ENCODE peak calls at places on chromosomes 1 and 21, in four cellular contexts. One of them, this sample, is unnamed.

GRCh38 chr1:114105401-114105979 is 48.2 kb downstream of the SYT6 start:
- DNase-seq in B cell: no peak
- DNase-seq in adrenal gland: no peak
- DNase-seq in A673: peak
- DNase-seq in this sample: no peak

GRCh38 chr1:34787461-34788420 is 5.1 kb upstream of the GJA4 start:
- DNase-seq in B cell: no peak
- DNase-seq in adrenal gland: peak
- DNase-seq in A673: peak
- DNase-seq in this sample: no peak

GRCh38 chr1:95686217-95686616 is 452.2 kb downstream of the RWDD3 start:
- DNase-seq in A673: no peak
- DNase-seq in B cell: no peak
- DNase-seq in adrenal gland: no peak
- DNase-seq in this sample: no peak

GRCh38 chr1:216960716-216961115 is 237.5 kb upstream of the ESRRG start:
- DNase-seq in B cell: no peak
- DNase-seq in adrenal gland: no peak
- DNase-seq in A673: no peak
- DNase-seq in this sample: no peak

GRCh38 chr1:203308205-203309114 is 3.1 kb downstream of the BTG2 start:
- DNase-seq in B cell: no peak
- DNase-seq in adrenal gland: no peak
- DNase-seq in A673: no peak
- DNase-seq in this sample: no peak

GRCh38 chr21:41706678-41707077 is 60.2 kb downstream of the RIPK4 start:
- DNase-seq in A673: no peak
- DNase-seq in adrenal gland: peak
- DNase-seq in B cell: no peak
- DNase-seq in this sample: no peak

GRCh38 chr1:176499671-176500070 is 36.7 kb downstream of the PAPPA2 start:
- DNase-seq in A673: no peak
- DNase-seq in adrenal gland: no peak
- DNase-seq in B cell: no peak
- DNase-seq in this sample: no peak

GRCh38 chr1:176983786-176984185 is 180.7 kb downstream of the ASTN1 start:
- DNase-seq in B cell: no peak
- DNase-seq in A673: no peak
- DNase-seq in adrenal gland: no peak
- DNase-seq in this sample: no peak

GRCh38 chr1:66090863-66091457 is 298.3 kb downstream of the PDE4B start:
- DNase-seq in B cell: no peak
- DNase-seq in A673: peak
- DNase-seq in adrenal gland: no peak
- DNase-seq in this sample: no peak

GRCh38 chr1:98102369-98103030 is 181.7 kb upstream of the DPYD start:
- DNase-seq in A673: peak
- DNase-seq in adrenal gland: no peak
- DNase-seq in B cell: no peak
- DNase-seq in this sample: no peak

GRCh38 chr1:231192620-231193163 is 30.8 kb downstream of the TRIM67 start:
- DNase-seq in B cell: no peak
- DNase-seq in A673: no peak
- DNase-seq in adrenal gland: peak
- DNase-seq in this sample: no peak

GRCh38 chr21:41611441-41611840 is 103.5 kb upstream of the TMPRSS2 start:
- DNase-seq in A673: no peak
- DNase-seq in adrenal gland: no peak
- DNase-seq in B cell: no peak
- DNase-seq in this sample: no peak

GRCh38 chr1:228429007-228429406 is 12.3 kb upstream of the TRIM17 start:
- DNase-seq in A673: no peak
- DNase-seq in B cell: no peak
- DNase-seq in adrenal gland: no peak
- DNase-seq in this sample: no peak

GRCh38 chr1:155126494-155127104 is 1.1 kb upstream of the EFNA1 start:
- DNase-seq in adrenal gland: peak
- DNase-seq in B cell: peak
- DNase-seq in A673: peak
- DNase-seq in this sample: peak

GRCh38 chr21:45076245-45076661 is 1.9 kb downstream of the ADARB1 start:
- DNase-seq in B cell: no peak
- DNase-seq in adrenal gland: no peak
- DNase-seq in A673: peak
- DNase-seq in this sample: no peak

GRCh38 chr1:147785794-147786506 is 25.5 kb upstream of the GJA5 start:
- DNase-seq in A673: no peak
- DNase-seq in B cell: no peak
- DNase-seq in adrenal gland: no peak
- DNase-seq in this sample: no peak

GRCh38 chr1:196655494-196655893 is 3.7 kb downstream of the CFH start:
- DNase-seq in A673: no peak
- DNase-seq in B cell: no peak
- DNase-seq in adrenal gland: no peak
- DNase-seq in this sample: no peak

GRCh38 chr1:183203094-183203493 is 17.0 kb downstream of the LAMC2 start:
- DNase-seq in B cell: no peak
- DNase-seq in A673: no peak
- DNase-seq in adrenal gland: no peak
- DNase-seq in this sample: no peak

GRCh38 chr1:184242507-184242943 is 144.3 kb upstream of the C1orf21 start:
- DNase-seq in A673: no peak
- DNase-seq in B cell: no peak
- DNase-seq in adrenal gland: peak
- DNase-seq in this sample: no peak

GRCh38 chr1:216464489-216464888 is 41.2 kb upstream of the USH2A start:
- DNase-seq in adrenal gland: no peak
- DNase-seq in B cell: no peak
- DNase-seq in A673: peak
- DNase-seq in this sample: no peak

GRCh38 chr1:214677945-214678344 is 75.0 kb downstream of the CENPF start:
- DNase-seq in adrenal gland: no peak
- DNase-seq in B cell: no peak
- DNase-seq in A673: no peak
- DNase-seq in this sample: no peak

GRCh38 chr1:77412069-77412793 is 130.4 kb downstream of the AK5 start:
- DNase-seq in adrenal gland: peak
- DNase-seq in B cell: no peak
- DNase-seq in A673: peak
- DNase-seq in this sample: no peak

GRCh38 chr1:192639607-192640368 is 3.8 kb downstream of the RGS13 start:
- DNase-seq in adrenal gland: no peak
- DNase-seq in A673: peak
- DNase-seq in B cell: no peak
- DNase-seq in this sample: no peak

GRCh38 chr1:40783001-40783905 is at the start of gene KCNQ4:
- DNase-seq in adrenal gland: peak
- DNase-seq in B cell: peak
- DNase-seq in A673: peak
- DNase-seq in this sample: no peak

GRCh38 chr1:151540982-151541377 is 871 bp downstream of the TUFT1 start:
- DNase-seq in adrenal gland: peak
- DNase-seq in A673: no peak
- DNase-seq in B cell: peak
- DNase-seq in this sample: no peak

GRCh38 chr1:238104752-238105151 is 214.0 kb upstream of the ZP4 start:
- DNase-seq in A673: no peak
- DNase-seq in adrenal gland: no peak
- DNase-seq in B cell: no peak
- DNase-seq in this sample: no peak

GRCh38 chr1:244150665-244151064 is 99.6 kb downstream of the ZBTB18 start:
- DNase-seq in B cell: no peak
- DNase-seq in A673: no peak
- DNase-seq in adrenal gland: no peak
- DNase-seq in this sample: no peak

GRCh38 chr1:237814319-237814924 is 76.3 kb downstream of the ZP4 start:
- DNase-seq in adrenal gland: no peak
- DNase-seq in A673: peak
- DNase-seq in B cell: no peak
- DNase-seq in this sample: no peak

GRCh38 chr1:192788184-192788583 is 20.7 kb upstream of the RGS2 start:
- DNase-seq in B cell: no peak
- DNase-seq in A673: peak
- DNase-seq in adrenal gland: peak
- DNase-seq in this sample: no peak

GRCh38 chr1:95118019-95118499 is 904 bp downstream of the TLCD4 start:
- DNase-seq in A673: peak
- DNase-seq in adrenal gland: no peak
- DNase-seq in B cell: no peak
- DNase-seq in this sample: no peak

GRCh38 chr21:33403128-33403785 is at the start of gene IFNGR2:
- DNase-seq in adrenal gland: no peak
- DNase-seq in A673: peak
- DNase-seq in B cell: peak
- DNase-seq in this sample: no peak

GRCh38 chr1:41842282-41842681 is 76.4 kb downstream of the HIVEP3 start:
- DNase-seq in adrenal gland: no peak
- DNase-seq in B cell: no peak
- DNase-seq in A673: no peak
- DNase-seq in this sample: no peak

GRCh38 chr1:112056354-112056753 is 66.9 kb upstream of the KCND3 start:
- DNase-seq in A673: no peak
- DNase-seq in adrenal gland: no peak
- DNase-seq in B cell: no peak
- DNase-seq in this sample: no peak

GRCh38 chr1:45516465-45516864 is 5.2 kb downstream of the PRDX1 start:
- DNase-seq in A673: no peak
- DNase-seq in adrenal gland: no peak
- DNase-seq in B cell: no peak
- DNase-seq in this sample: no peak

GRCh38 chr1:215466361-215466760 is 100.7 kb upstream of the KCTD3 start:
- DNase-seq in adrenal gland: no peak
- DNase-seq in A673: no peak
- DNase-seq in B cell: no peak
- DNase-seq in this sample: no peak

GRCh38 chr1:24155011-24155782 is 12.3 kb upstream of the IL22RA1 start:
- DNase-seq in adrenal gland: no peak
- DNase-seq in A673: peak
- DNase-seq in B cell: no peak
- DNase-seq in this sample: no peak
- TF ChIP-seq CTCF in adrenal gland: no peak
- TF ChIP-seq CTCF in A673: peak
- TF ChIP-seq CTCF in B cell: no peak
- TF ChIP-seq CTCF in this sample: no peak

GRCh38 chr1:235093013-235093618 is 35.5 kb downstream of the TOMM20 start:
- DNase-seq in B cell: no peak
- DNase-seq in adrenal gland: peak
- DNase-seq in A673: peak
- DNase-seq in this sample: no peak
- TF ChIP-seq CTCF in B cell: no peak
- TF ChIP-seq CTCF in adrenal gland: peak
- TF ChIP-seq CTCF in A673: no peak
- TF ChIP-seq CTCF in this sample: no peak

GRCh38 chr1:23196627-23197328 is 20.5 kb downstream of the HTR1D start:
- DNase-seq in B cell: no peak
- DNase-seq in adrenal gland: no peak
- DNase-seq in A673: no peak
- DNase-seq in this sample: no peak

GRCh38 chr1:23202263-23202749 is 15.0 kb downstream of the HTR1D start:
- DNase-seq in B cell: no peak
- DNase-seq in adrenal gland: no peak
- DNase-seq in A673: no peak
- DNase-seq in this sample: no peak

GRCh38 chr1:23200885-23201284 is 16.4 kb downstream of the HTR1D start:
- DNase-seq in adrenal gland: no peak
- DNase-seq in A673: no peak
- DNase-seq in B cell: no peak
- DNase-seq in this sample: no peak

GRCh38 chr1:23194119-23194984 is 22.9 kb downstream of the HTR1D start:
- DNase-seq in adrenal gland: no peak
- DNase-seq in B cell: no peak
- DNase-seq in A673: no peak
- DNase-seq in this sample: no peak

GRCh38 chr1:23198373-23198772 is 18.9 kb downstream of the HTR1D start:
- DNase-seq in A673: no peak
- DNase-seq in B cell: no peak
- DNase-seq in adrenal gland: no peak
- DNase-seq in this sample: no peak
- TF ChIP-seq CTCF in A673: no peak
- TF ChIP-seq CTCF in B cell: no peak
- TF ChIP-seq CTCF in adrenal gland: no peak
- TF ChIP-seq CTCF in this sample: no peak

DNA sequence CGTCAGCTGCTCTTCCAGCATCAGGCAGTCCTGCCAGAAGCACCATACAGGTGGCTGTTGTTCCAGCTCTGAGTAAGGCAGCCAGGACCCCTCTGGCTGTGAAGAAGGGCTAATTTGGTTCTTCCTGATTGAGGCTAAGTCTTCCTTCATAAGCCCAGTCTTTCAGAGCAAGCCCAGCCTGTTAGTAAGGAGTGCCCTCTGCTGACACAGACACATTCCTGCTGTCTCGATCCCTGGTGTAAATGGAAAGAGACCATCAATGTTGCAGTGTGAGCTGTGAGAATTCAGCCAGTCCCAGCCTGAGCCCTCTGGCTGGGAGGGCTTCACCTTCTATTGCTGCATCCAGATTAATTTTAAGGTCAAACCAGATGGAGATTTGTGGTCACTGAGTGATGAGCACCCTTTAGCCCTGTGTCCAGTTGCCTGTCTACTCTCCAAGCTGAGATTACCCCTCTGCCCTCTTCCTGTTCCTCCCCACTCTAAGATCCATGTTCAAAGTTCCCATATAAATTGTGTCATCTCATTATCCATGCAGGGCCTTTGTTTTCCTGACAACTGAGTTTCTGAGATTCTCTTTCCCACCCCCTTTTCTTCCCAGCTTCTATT is 44.8 kb upstream of the KIRREL1 start:
- DNase-seq in adrenal gland: peak
- DNase-seq in B cell: peak
- DNase-seq in A673: peak
- DNase-seq in this sample: no peak
- TF ChIP-seq CTCF in adrenal gland: peak
- TF ChIP-seq CTCF in B cell: peak
- TF ChIP-seq CTCF in A673: peak
- TF ChIP-seq CTCF in this sample: no peak

DNA sequence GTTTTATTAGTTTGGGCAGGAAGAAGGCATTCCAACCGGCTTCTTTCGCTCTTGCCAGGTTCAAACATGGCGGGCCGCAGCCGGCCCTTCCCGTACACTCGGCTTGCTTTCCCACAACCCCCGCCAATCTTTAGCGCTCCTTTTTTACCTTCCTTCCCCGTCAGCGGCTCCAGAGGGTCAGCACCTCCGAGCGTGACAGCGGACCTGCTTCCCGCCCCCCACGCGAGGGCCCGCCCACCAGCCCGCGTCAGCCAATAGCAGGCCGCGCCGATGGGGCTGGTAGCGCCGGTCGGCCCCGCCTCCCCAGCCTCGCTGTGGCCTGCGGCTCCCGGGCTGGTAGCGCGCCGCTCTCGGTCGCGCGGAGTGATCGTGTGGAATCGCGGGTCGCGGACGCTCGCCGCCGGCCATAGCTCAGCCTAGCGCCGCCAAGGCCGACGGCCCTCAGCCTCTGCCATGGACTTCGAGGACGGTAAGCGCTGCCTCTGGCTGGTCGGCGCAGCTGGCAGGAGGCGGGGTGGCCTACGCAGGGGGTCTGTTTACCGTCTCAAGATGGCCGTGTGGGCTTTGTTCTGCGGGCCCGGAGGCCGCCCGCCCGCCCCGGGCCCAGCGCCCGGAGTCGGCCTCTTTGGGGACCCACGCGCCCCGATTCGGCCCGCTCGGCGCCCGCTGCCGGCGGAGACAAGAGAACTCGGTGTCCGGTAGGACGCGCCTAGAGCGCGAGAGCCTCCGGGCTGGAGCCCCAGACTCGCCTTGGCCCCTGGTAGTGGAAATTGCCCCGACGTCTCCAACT is at the start of gene ZNF326:
- DNase-seq in B cell: peak
- DNase-seq in A673: peak
- DNase-seq in adrenal gland: peak
- DNase-seq in this sample: peak
- TF ChIP-seq CTCF in B cell: no peak
- TF ChIP-seq CTCF in A673: no peak
- TF ChIP-seq CTCF in adrenal gland: no peak
- TF ChIP-seq CTCF in this sample: no peak

This sample was measured in natural killer cell.